ENCODE peak calls at places on chromosome 4, in ten cellular contexts. T is body of pancreas; D is stimulated activated CD8-positive, alpha-beta memory T cell treated with anti-CD3 and anti-CD28 coated beads, Interleukin-4, amount 100 ng/mL, for 1 hour; Q is activated CD8-positive, alpha-beta memory T cell treated with anti-CD3 and anti-CD28 coated beads for 48 hours; W is activated T-cell treated with anti-CD3 and anti-CD28 coated beads for 1 hour; B is AG04449; G is RWPE2; Y is G401; F is NCI-H2171; N is left ventricle myocardium inferior. X is an unnamed sample.

GRCh38 chr4:98092833-98093439 is 50.3 kb downstream of the STPG2 start:
- DNase-seq in Q (no peak), G (no peak), Y (peak; percentile 11), W (no peak), N (no peak), T (no peak), D (no peak), F (no peak), B (no peak), X (no peak)

GRCh38 chr4:6410078-6410477 is 62.3 kb downstream of the PPP2R2C start:
- DNase-seq in F (no peak), Y (no peak), T (no peak), N (no peak), D (no peak), B (no peak), W (no peak), G (no peak), Q (no peak), X (no peak)

GRCh38 chr4:31516520-31516919 is 796.4 kb downstream of the PCDH7 start:
- DNase-seq in G (no peak), T (no peak), N (no peak), F (no peak), W (no peak), Q (no peak), D (no peak), B (no peak), Y (no peak), X (no peak)

GRCh38 chr4:103424853-103425252 is 226.7 kb upstream of the CENPE start:
- DNase-seq in Y (no peak), D (no peak), G (no peak), W (no peak), N (no peak), Q (no peak), F (no peak), B (no peak), T (peak; percentile 40), X (no peak)

GRCh38 chr4:8044699-8045098 is 105.0 kb upstream of the AFAP1 start:
- DNase-seq in G (no peak), N (no peak), W (no peak), B (no peak), D (no peak), Q (no peak), T (peak; percentile 51), F (peak; percentile 75), Y (no peak), X (peak; percentile 96)

GRCh38 chr4:122583906-122584305 is 37.0 kb downstream of the IL21 start:
- DNase-seq in F (no peak), N (no peak), G (no peak), T (no peak), B (peak; percentile 14), W (no peak), D (no peak), Y (no peak), Q (no peak), X (no peak)

GRCh38 chr4:172088556-172088955 is 275.4 kb downstream of the GALNTL6 start:
- DNase-seq in D (no peak), Q (no peak), F (no peak), N (no peak), T (no peak), Y (no peak), W (no peak), B (no peak), G (no peak), X (no peak)

GRCh38 chr4:10006236-10006603 is 15.1 kb downstream of the SLC2A9 start:
- DNase-seq in B (no peak), T (peak; percentile 82), W (no peak), Y (no peak), G (no peak), D (no peak), N (no peak), F (no peak), Q (no peak), X (peak; percentile 35)

GRCh38 chr4:3384391-3384770 is 57.4 kb upstream of the HGFAC start:
- DNase-seq in B (no peak), T (peak; percentile 69), N (no peak), D (no peak), Y (no peak), G (peak; percentile 70), W (no peak), F (no peak), Q (no peak), X (no peak)

GRCh38 chr4:151801547-151802516 is 41.0 kb upstream of the GATB start:
- DNase-seq in T (peak; percentile 39), B (no peak), W (peak; percentile 46), F (no peak), D (peak; percentile 29), G (no peak), Q (peak; percentile 4), N (no peak), Y (no peak), X (no peak)

GRCh38 chr4:41507292-41507933 is 30.5 kb upstream of the LIMCH1 start:
- DNase-seq in B (peak; percentile 50), G (no peak), F (no peak), N (no peak), T (no peak), D (no peak), Y (no peak), Q (no peak), W (no peak), X (no peak)

GRCh38 chr4:16026155-16026761 is 57.6 kb downstream of the PROM1 start:
- DNase-seq in F (no peak), B (no peak), N (no peak), Q (no peak), W (no peak), T (peak; percentile 64), Y (peak; percentile 74), D (no peak), G (no peak), X (peak; percentile 46)

GRCh38 chr4:40514409-40515025 is 115.1 kb downstream of the RBM47 start:
- DNase-seq in F (no peak), Y (no peak), T (peak; percentile 80), Q (no peak), G (no peak), N (no peak), D (no peak), B (no peak), W (no peak), X (peak; percentile 29)

GRCh38 chr4:168480991-168481588 is 798 bp upstream of the DDX60L start:
- DNase-seq in T (peak; percentile 39), N (no peak), D (peak; percentile 27), Y (no peak), W (peak; percentile 13), F (no peak), Q (no peak), B (peak; percentile 50), G (no peak), X (peak; percentile 9)

GRCh38 chr4:32864713-32865351 is 2144.7 kb downstream of the PCDH7 start:
- DNase-seq in B (no peak), W (no peak), G (no peak), T (no peak), Q (no peak), D (no peak), N (no peak), F (no peak), Y (no peak), X (no peak)